ENCODE peak calls at places on chromosome 2, in eight cellular contexts. Y is head of caudate nucleus; Q is H4; S is PC-3; O is T-cell; P is GM12865; E is choroid plexus epithelial cell; K is activated T-cell treated with anti-CD3 and anti-CD28 coated beads, Interleukin-2, amount 50 U/mL, for 4 hours. H is an unnamed sample.
A peak's percentile ranks its signal among the peaks of the same experiment; 100 is the strongest.

GRCh38 chr2:240966457-240966905 is 31.9 kb upstream of the SNED1 start:
- DNase-seq in Y (no peak), Q (no peak), S (no peak), O (no peak), P (no peak), E (no peak), K (no peak), H (no peak)

GRCh38 chr2:119371111-119371510 is 4.3 kb downstream of the DBI start:
- DNase-seq in Y (peak; percentile 89), Q (no peak), S (no peak), O (no peak), P (no peak), E (no peak), K (no peak), H (no peak)

GRCh38 chr2:121281107-121281506 is 3.9 kb downstream of the TFCP2L1 start:
- DNase-seq in Y (no peak), Q (no peak), S (no peak), O (no peak), P (no peak), E (no peak), K (no peak), H (no peak)

GRCh38 chr2:182404102-182404501 is 22.7 kb downstream of the PDE1A start:
- DNase-seq in Y (no peak), Q (no peak), S (no peak), O (no peak), P (no peak), E (peak; percentile 84), K (no peak), H (no peak)

GRCh38 chr2:237514474-237515130 is 27.6 kb downstream of the MLPH start:
- DNase-seq in Y (no peak), Q (no peak), S (no peak), O (no peak), P (no peak), E (no peak), K (no peak), H (no peak)

GRCh38 chr2:121099329-121100318 is 185.4 kb downstream of the TFCP2L1 start:
- DNase-seq in Y (peak; percentile 40), Q (no peak), S (peak; percentile 59), O (no peak), P (no peak), E (no peak), K (no peak), H (peak; percentile 72)

GRCh38 chr2:47061989-47062678 is 93.0 kb downstream of the STPG4 start:
- DNase-seq in Y (no peak), Q (no peak), S (no peak), O (no peak), P (no peak), E (no peak), K (no peak), H (no peak)

GRCh38 chr2:121066526-121066925 is 218.5 kb downstream of the TFCP2L1 start:
- DNase-seq in Y (no peak), Q (no peak), S (no peak), O (no peak), P (no peak), E (peak; percentile 25), K (no peak), H (no peak)

GRCh38 chr2:85911836-85912692 is 23.3 kb upstream of the ST3GAL5 start:
- DNase-seq in Y (peak; percentile 39), Q (peak; percentile 89), S (peak; percentile 58), O (no peak), P (no peak), E (peak; percentile 45), K (no peak), H (peak; percentile 68)

GRCh38 chr2:39851251-39851650 is 72.2 kb upstream of the THUMPD2 start:
- DNase-seq in Y (no peak), Q (no peak), S (no peak), O (no peak), P (no peak), E (peak; percentile 10), K (no peak), H (no peak)

GRCh38 chr2:102588213-102588939 is 31.0 kb upstream of the SLC9A2 start:
- DNase-seq in Y (no peak), Q (no peak), S (no peak), O (no peak), P (no peak), E (no peak), K (no peak), H (no peak)

GRCh38 chr2:6769346-6769745 is 96.4 kb downstream of the CMPK2 start:
- DNase-seq in Y (no peak), Q (no peak), S (no peak), O (no peak), P (no peak), E (no peak), K (no peak), H (no peak)